ENCODE peak calls at places on chromosome 12, in six cellular contexts. L is left kidney; N is stimulated activated CD4-positive, alpha-beta T cell treated with anti-CD3 and anti-CD28 coated beads, TNF-alpha, amount 100 ng/mL, for 1 hour; S is AG04450; B is activated effector memory CD4-positive, alpha-beta T cell treated with Interleukin-2 at 50 U/mL for 16 hours; H is uterus. V is an unnamed sample.

GRCh38 chr12:115762934-115763333 is 514.6 kb downstream of the MED13L start:
- DNase-seq in L (no peak), N (no peak), S (no peak), B (no peak), H (no peak), V (no peak)

GRCh38 chr12:71440393-71441349 is 1.1 kb downstream of the LGR5 start:
- DNase-seq in L (peak; percentile 61), N (no peak), S (no peak), B (no peak), H (no peak), V (no peak)

GRCh38 chr12:49827351-49828099 is 688 bp downstream of the NCKAP5L start:
- DNase-seq in L (peak; percentile 90), N (peak; percentile 30), S (no peak), B (no peak), H (peak; percentile 70), V (no peak)

GRCh38 chr12:47408171-47408871 is 297.5 kb downstream of the RPAP3 start:
- DNase-seq in L (peak; percentile 31), N (no peak), S (no peak), B (peak; percentile 18), H (no peak), V (no peak)

GRCh38 chr12:6089041-6089823 is 35.2 kb downstream of the VWF start:
- DNase-seq in L (peak; percentile 94), N (no peak), S (no peak), B (no peak), H (no peak), V (no peak)

GRCh38 chr12:117033382-117034045 is 65.7 kb downstream of the TESC start:
- DNase-seq in L (peak; percentile 88), N (no peak), S (no peak), B (no peak), H (no peak), V (no peak)

GRCh38 chr12:42961395-42961794 is 371.8 kb upstream of the PRICKLE1 start:
- DNase-seq in L (no peak), N (no peak), S (peak; percentile 63), B (no peak), H (no peak), V (no peak)

GRCh38 chr12:46268617-46269428 is at the start of gene SLC38A1:
- DNase-seq in L (peak; percentile 95), N (peak; percentile 70), S (no peak), B (peak; percentile 83), H (peak; percentile 76), V (peak; percentile 86)

GRCh38 chr12:104694161-104694560 is 237.4 kb downstream of the CHST11 start:
- DNase-seq in L (no peak), N (no peak), S (no peak), B (no peak), H (no peak), V (no peak)

GRCh38 chr12:72346331-72346944 is 74.3 kb downstream of the TRHDE start:
- DNase-seq in L (peak; percentile 94), N (no peak), S (peak; percentile 63), B (no peak), H (peak; percentile 21), V (peak; percentile 14)

V was measured in activated T-helper 2 cell treated with anti-CD3 and anti-CD28 coated beads, Interferon-gamma antibody, Interleukin-2, Interleukin-4, amounts not matched to agents 10 μg/mL and 5 μg/mL and 100 μg/mL, durations not matched to agents 14 hours and 24 hours and 36 hours.